ENCODE peak calls at places on chromosomes 1 and 21, in nine cellular contexts. G is endothelial cell of umbilical vein, Z is psoas muscle, D is H9, K is hepatocyte, V is heart left ventricle, O is heart right ventricle, T is suprapubic skin, F is GM23338. Q is an unnamed sample.
A peak's percentile ranks its signal among the peaks of the same experiment; 100 is the strongest.

GRCh38 chr1:210099921-210100320 is 132.7 kb upstream of the SERTAD4 start:
- DNase-seq in G (no peak), Z (no peak), D (no peak), K (no peak), V (no peak), O (no peak), T (no peak), F (no peak), Q (no peak)

GRCh38 chr1:11772458-11772857 is 10.5 kb downstream of the C1orf167 start:
- DNase-seq in G (no peak), Z (no peak), D (no peak), K (no peak), V (no peak), O (no peak), T (no peak), F (peak; percentile 40), Q (no peak)

GRCh38 chr1:26417111-26417510 is 6.5 kb downstream of the LIN28A start:
- DNase-seq in G (peak; percentile 57), Z (peak; percentile 84), D (peak; percentile 95), K (peak; percentile 88), V (peak; percentile 51), O (peak; percentile 72), T (peak; percentile 80), F (peak; percentile 96), Q (peak; percentile 91)

GRCh38 chr1:203607169-203607873 is 19.3 kb upstream of the ATP2B4 start:
- DNase-seq in G (peak; percentile 93), Z (no peak), D (no peak), K (peak; percentile 55), V (no peak), O (peak; percentile 41), T (no peak), F (no peak), Q (peak; percentile 29)

GRCh38 chr1:192974701-192975100 is 84.5 kb downstream of the UCHL5 start:
- DNase-seq in G (no peak), Z (no peak), D (no peak), K (no peak), V (no peak), O (no peak), T (no peak), F (no peak), Q (no peak)

GRCh38 chr1:86928819-86929218 is 14.4 kb downstream of the HS2ST1 start:
- DNase-seq in G (no peak), Z (no peak), D (no peak), K (no peak), V (no peak), O (no peak), T (no peak), F (no peak), Q (no peak)

GRCh38 chr1:176557543-176558258 is 94.7 kb downstream of the PAPPA2 start:
- DNase-seq in G (no peak), Z (no peak), D (no peak), K (peak; percentile 39), V (no peak), O (no peak), T (no peak), F (no peak), Q (peak; percentile 32)

GRCh38 chr1:77831566-77831965 is 52.1 kb downstream of the MIGA1 start:
- DNase-seq in G (no peak), Z (no peak), D (no peak), K (no peak), V (no peak), O (no peak), T (no peak), F (no peak), Q (no peak)

GRCh38 chr1:176119549-176119948 is 87.5 kb downstream of the COP1 start:
- DNase-seq in G (peak; percentile 10), Z (no peak), D (no peak), K (no peak), V (no peak), O (no peak), T (no peak), F (peak; percentile 44), Q (no peak)

GRCh38 chr1:172746091-172746949 is 87.4 kb downstream of the FASLG start:
- DNase-seq in G (peak; percentile 90), Z (no peak), D (no peak), K (peak; percentile 70), V (no peak), O (no peak), T (no peak), F (no peak), Q (no peak)

GRCh38 chr1:153465728-153466625 is 5.5 kb upstream of the S100A7 start:
- DNase-seq in G (peak; percentile 9), Z (peak; percentile 75), D (peak; percentile 81), K (peak; percentile 50), V (peak; percentile 39), O (peak; percentile 63), T (no peak), F (peak; percentile 85), Q (peak; percentile 83)

GRCh38 chr1:66648896-66649597 is 103.2 kb upstream of the DYNLT5 start:
- DNase-seq in G (no peak), Z (no peak), D (no peak), K (no peak), V (no peak), O (no peak), T (no peak), F (no peak), Q (no peak)

GRCh38 chr1:161801955-161802354 is 35.8 kb downstream of the ATF6 start:
- DNase-seq in G (no peak), Z (no peak), D (peak; percentile 38), K (peak; percentile 5), V (no peak), O (no peak), T (no peak), F (peak; percentile 46), Q (no peak)

GRCh38 chr1:111140680-111140967 is 601 bp downstream of the CEPT1 start:
- DNase-seq in G (peak; percentile 68), Z (no peak), D (peak; percentile 64), K (peak; percentile 73), V (no peak), O (no peak), T (no peak), F (peak; percentile 75), Q (no peak)

GRCh38 chr1:58754056-58754613 is 29.7 kb downstream of the JUN start:
- DNase-seq in G (no peak), Z (no peak), D (no peak), K (no peak), V (no peak), O (no peak), T (no peak), F (no peak), Q (no peak)

GRCh38 chr1:235739124-235739523 is 89.5 kb upstream of the GNG4 start:
- DNase-seq in G (peak; percentile 74), Z (no peak), D (no peak), K (no peak), V (no peak), O (no peak), T (no peak), F (no peak), Q (peak; percentile 52)

GRCh38 chr1:60813051-60813450 is 269.3 kb upstream of the NFIA start:
- DNase-seq in G (no peak), Z (no peak), D (no peak), K (no peak), V (no peak), O (no peak), T (no peak), F (no peak), Q (no peak)

GRCh38 chr1:207672525-207673130 is 27.7 kb downstream of the CR1L start:
- DNase-seq in G (peak; percentile 51), Z (no peak), D (peak; percentile 52), K (peak; percentile 69), V (no peak), O (no peak), T (no peak), F (peak; percentile 92), Q (no peak)

DNA sequence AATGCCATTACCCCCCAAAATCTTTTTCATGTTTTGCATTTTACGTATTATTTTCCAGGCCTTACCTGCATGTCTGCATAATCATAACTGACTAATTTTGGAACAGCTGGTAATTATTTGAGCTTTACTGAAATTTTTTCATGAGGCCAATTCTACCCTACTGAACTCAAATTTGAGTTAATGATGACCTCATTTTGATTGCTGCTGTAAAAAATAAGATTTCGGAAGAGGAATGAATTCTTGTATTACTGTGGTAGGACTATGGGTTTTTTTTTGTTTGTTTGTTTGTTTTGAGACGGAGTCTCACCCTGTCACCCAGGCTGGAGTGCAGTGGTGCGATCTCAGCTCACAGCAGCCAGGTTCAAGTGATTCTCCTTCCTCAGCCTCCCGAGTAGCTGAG is 2.6 kb upstream of the METTL18 start:
- DNase-seq in G (no peak), Z (no peak), D (no peak), K (no peak), V (no peak), O (no peak), T (no peak), F (no peak), Q (no peak)
- TF ChIP-seq CTCF in G (no peak), Z (no peak), D (no peak), K (no peak), V (no peak), O (no peak), T (no peak), F (no peak), Q (no peak)

GRCh38 chr1:10680487-10680886 is 116.0 kb downstream of the CASZ1 start:
- DNase-seq in G (no peak), Z (no peak), D (no peak), K (no peak), V (no peak), O (no peak), T (no peak), F (no peak), Q (no peak)
- H3K4me1 ChIP-seq in G (no peaks in the 10 kb centered on the region), Z (peaks cover 90% of the 10 kb centered on the region), D (peaks cover 4% of the 10 kb centered on the region), K (peaks cover 57% of the 10 kb centered on the region), V (peaks cover 52% of the 10 kb centered on the region), O (peaks cover 100% of the 10 kb centered on the region), T (peaks cover 34% of the 10 kb centered on the region), F (peaks cover 40% of the 10 kb centered on the region), Q (peaks cover 5% of the 10 kb centered on the region)

GRCh38 chr21:36702622-36702968 is 3.7 kb downstream of the SIM2 start:
- DNase-seq in G (no peak), Z (no peak), D (no peak), K (no peak), V (no peak), O (no peak), T (no peak), F (no peak), Q (no peak)

GRCh38 chr21:36700295-36700960 is 1.5 kb downstream of the SIM2 start:
- DNase-seq in G (no peak), Z (no peak), D (no peak), K (no peak), V (no peak), O (no peak), T (no peak), F (peak; percentile 32), Q (no peak)

GRCh38 chr21:36701912-36702621 is 3.2 kb downstream of the SIM2 start:
- DNase-seq in G (no peak), Z (no peak), D (peak; percentile 55), K (no peak), V (no peak), O (no peak), T (no peak), F (peak; percentile 60), Q (no peak)

GRCh38 chr21:36699546-36700294 is 805 bp downstream of the SIM2 start:
- DNase-seq in G (no peak), Z (no peak), D (no peak), K (no peak), V (no peak), O (no peak), T (no peak), F (peak; percentile 46), Q (no peak)

GRCh38 chr21:36700961-36701911 is 2.3 kb downstream of the SIM2 start:
- DNase-seq in G (no peak), Z (no peak), D (peak; percentile 63), K (no peak), V (no peak), O (no peak), T (no peak), F (peak; percentile 72), Q (peak; percentile 66)
- H3K27me3 ChIP-seq in G (peaks cover 98% of the 10 kb centered on the region), Z (peaks cover 84% of the 10 kb centered on the region), D (peaks cover 98% of the 10 kb centered on the region), K (peaks cover 98% of the 10 kb centered on the region), V (peaks cover 100% of the 10 kb centered on the region), O (peaks cover 100% of the 10 kb centered on the region), T (peaks cover 100% of the 10 kb centered on the region), F (peaks cover 100% of the 10 kb centered on the region), Q (peaks cover 73% of the 10 kb centered on the region)

GRCh38 chr21:15692711-15693110 is 37.1 kb upstream of the USP25 start:
- DNase-seq in G (peak; percentile 8), Z (no peak), D (no peak), K (no peak), V (no peak), O (no peak), T (no peak), F (no peak), Q (no peak)
- TF ChIP-seq CTCF in G (no peak), Z (no peak), D (no peak), K (no peak), V (no peak), O (no peak), T (no peak), F (no peak), Q (no peak)

Q was measured in pancreas.